ENCODE peak calls at places on chromosome 5, in seven cellular contexts. N is fibroblast of the conjunctiva; M is heart left ventricle; P is neural progenitor cell; O is psoas muscle; B is naive thymus-derived CD8-positive, alpha-beta T cell; X is HCEC 1CT. K is an unnamed sample.

GRCh38 chr5:37915078-37915736 is 75.4 kb upstream of the GDNF start:
- DNase-seq in N (no peak), M (no peak), P (no peak), O (no peak), B (no peak), X (no peak), K (no peak)

GRCh38 chr5:67286006-67286405 is 89.4 kb upstream of the CD180 start:
- DNase-seq in N (no peak), M (no peak), P (no peak), O (no peak), B (no peak), X (no peak), K (no peak)

GRCh38 chr5:129125819-129126218 is 31.3 kb downstream of the ISOC1 start:
- DNase-seq in N (no peak), M (no peak), P (peak), O (no peak), B (no peak), X (no peak), K (peak)

GRCh38 chr5:43854697-43855292 is 251.8 kb downstream of the NNT start:
- DNase-seq in N (no peak), M (no peak), P (peak), O (no peak), B (no peak), X (no peak), K (no peak)

GRCh38 chr5:149794338-149795023 is 64.4 kb downstream of the PPARGC1B start:
- DNase-seq in N (no peak), M (peak), P (no peak), O (no peak), B (no peak), X (no peak), K (no peak)

GRCh38 chr5:43290726-43291125 is 22.5 kb downstream of the HMGCS1 start:
- DNase-seq in N (no peak), M (no peak), P (no peak), O (no peak), B (no peak), X (no peak), K (no peak)

GRCh38 chr5:67425514-67425913 is 228.9 kb upstream of the CD180 start:
- DNase-seq in N (no peak), M (no peak), P (no peak), O (no peak), B (no peak), X (peak), K (peak)

GRCh38 chr5:167726641-167727040 is 564.8 kb upstream of the WWC1 start:
- DNase-seq in N (no peak), M (no peak), P (no peak), O (no peak), B (no peak), X (no peak), K (no peak)

GRCh38 chr5:6962256-6962655 is 249.0 kb downstream of the TENT4A start:
- DNase-seq in N (no peak), M (no peak), P (no peak), O (no peak), B (no peak), X (no peak), K (no peak)

GRCh38 chr5:150641006-150641570 is 628 bp downstream of the SYNPO start:
- DNase-seq in N (no peak), M (peak), P (peak), O (peak), B (no peak), X (peak), K (peak)

GRCh38 chr5:67248703-67249589 is 52.3 kb upstream of the CD180 start:
- DNase-seq in N (peak), M (no peak), P (no peak), O (no peak), B (no peak), X (no peak), K (no peak)

GRCh38 chr5:172901012-172901780 is 58.0 kb upstream of the RPL26L1 start:
- DNase-seq in N (no peak), M (peak), P (no peak), O (peak), B (no peak), X (peak), K (peak)

GRCh38 chr5:7671420-7671819 is 179.5 kb downstream of the CFAP90 start:
- DNase-seq in N (no peak), M (no peak), P (no peak), O (no peak), B (no peak), X (no peak), K (no peak)

GRCh38 chr5:136399512-136399911 is 34.2 kb upstream of the TRPC7 start:
- DNase-seq in N (no peak), M (no peak), P (peak), O (no peak), B (no peak), X (no peak), K (no peak)

GRCh38 chr5:172097356-172097755 is 90.7 kb downstream of the STK10 start:
- DNase-seq in N (no peak), M (no peak), P (no peak), O (no peak), B (no peak), X (no peak), K (no peak)

GRCh38 chr5:79795764-79796398 is 106.2 kb downstream of the CMYA5 start:
- DNase-seq in N (no peak), M (peak), P (no peak), O (peak), B (no peak), X (no peak), K (peak)

GRCh38 chr5:154690488-154690887 is 64.7 kb upstream of the LARP1 start:
- DNase-seq in N (no peak), M (no peak), P (no peak), O (no peak), B (no peak), X (no peak), K (no peak)

GRCh38 chr5:106306313-106307028 is 1364.3 kb downstream of the EFNA5 start:
- DNase-seq in N (no peak), M (no peak), P (no peak), O (no peak), B (no peak), X (no peak), K (no peak)

GRCh38 chr5:16539169-16539666 is 73.6 kb upstream of the ZNF622 start:
- DNase-seq in N (no peak), M (peak), P (no peak), O (peak), B (no peak), X (peak), K (peak)

K was measured in ELR.